ENCODE peak calls at places on chromosome 13, in five cellular contexts. J, W, L, F and Z are unnamed samples.

GRCh38 chr13:43848250-43848649 is 31.3 kb downstream of the CCDC122 start:
- DNase-seq in J (no peak), F (no peak), W (peak; percentile 13), L (no peak), Z (no peak)

GRCh38 chr13:59658027-59658735 is 505.5 kb downstream of the DIAPH3 start:
- DNase-seq in L (no peak), W (no peak), J (no peak), F (no peak), Z (no peak)

GRCh38 chr13:51225034-51225433 is 2.8 kb downstream of the FAM124A start:
- DNase-seq in L (no peak), W (no peak), J (no peak), F (no peak), Z (no peak)

GRCh38 chr13:80469841-80470378 is 129.0 kb upstream of the SPRY2 start:
- DNase-seq in F (peak; percentile 4), J (no peak), W (peak; percentile 73), L (no peak), Z (no peak)

GRCh38 chr13:27226991-27227390 is 24.4 kb upstream of the RPL21 start:
- DNase-seq in L (no peak), F (no peak), J (no peak), W (no peak), Z (no peak)

GRCh38 chr13:41568990-41569387 is 111.6 kb downstream of the RGCC start:
- DNase-seq in W (no peak), L (no peak), F (no peak), J (no peak), Z (no peak)

GRCh38 chr13:111952814-111953213 is 114.1 kb upstream of the SOX1 start:
- DNase-seq in J (no peak), F (no peak), L (no peak), W (no peak), Z (no peak)

GRCh38 chr13:71828117-71828516 is 38.9 kb downstream of the DACH1 start:
- DNase-seq in F (no peak), W (no peak), J (no peak), L (no peak), Z (no peak)

GRCh38 chr13:110911880-110912279 is 3.0 kb downstream of the ANKRD10 start:
- DNase-seq in J (no peak), L (no peak), W (peak; percentile 37), F (no peak), Z (no peak)

GRCh38 chr13:48891586-48891985 is 84.1 kb upstream of the FNDC3A start:
- DNase-seq in F (no peak), J (no peak), W (peak; percentile 51), L (no peak), Z (no peak)

GRCh38 chr13:52128714-52129700 is at the start of gene NEK5:
- DNase-seq in L (peak; percentile 27), W (peak; percentile 73), J (peak; percentile 28), F (peak; percentile 78), Z (peak; percentile 52)

GRCh38 chr13:59343993-59344780 is 819.5 kb downstream of the DIAPH3 start:
- DNase-seq in J (no peak), W (no peak), L (no peak), F (no peak), Z (no peak)

GRCh38 chr13:24301434-24301833 is 7.9 kb upstream of the C1QTNF9 start:
- DNase-seq in F (no peak), J (no peak), W (no peak), L (no peak), Z (no peak)

GRCh38 chr13:33686772-33687480 is 131.0 kb upstream of the RFC3 start:
- DNase-seq in F (no peak), J (no peak), L (no peak), W (no peak), Z (no peak)

GRCh38 chr13:31477961-31478360 is 261.4 kb upstream of the RXFP2 start:
- DNase-seq in F (no peak), J (no peak), W (no peak), L (no peak), Z (no peak)

GRCh38 chr13:28245465-28245864 is 107.1 kb downstream of the PAN3 start:
- DNase-seq in W (no peak), L (no peak), F (no peak), J (no peak), Z (no peak)

GRCh38 chr13:44786724-44787123 is 202.5 kb downstream of the NUFIP1 start:
- DNase-seq in W (no peak), F (no peak), J (no peak), L (no peak), Z (no peak)

GRCh38 chr13:71964491-71965108 is 97.6 kb upstream of the DACH1 start:
- DNase-seq in J (no peak), F (no peak), L (no peak), W (no peak), Z (no peak)

GRCh38 chr13:114128624-114129522 is 3.5 kb downstream of the RASA3 start:
- DNase-seq in L (no peak), W (no peak), F (peak; percentile 70), J (peak; percentile 83), Z (no peak)

GRCh38 chr13:55517312-55517711 is 1623.4 kb upstream of the PRR20A start:
- DNase-seq in L (peak; percentile 19), F (no peak), J (no peak), W (no peak), Z (no peak)

GRCh38 chr13:74576504-74576903 is 442.3 kb upstream of the KLF12 start:
- DNase-seq in F (no peak), W (no peak), L (no peak), J (no peak), Z (no peak)

GRCh38 chr13:80753951-80754350 is 413.0 kb upstream of the SPRY2 start:
- DNase-seq in W (no peak), F (no peak), J (no peak), L (no peak), Z (no peak)

GRCh38 chr13:65143920-65144319 is 2086.2 kb downstream of the PCDH9 start:
- DNase-seq in W (no peak), J (no peak), L (no peak), F (no peak), Z (no peak)

GRCh38 chr13:30074955-30075614 is 224.7 kb upstream of the UBL3 start:
- DNase-seq in F (no peak), W (no peak), J (no peak), L (no peak), Z (no peak)

GRCh38 chr13:99496322-99497142 is 4.7 kb upstream of the TM9SF2 start:
- DNase-seq in L (no peak), W (no peak), F (no peak), J (peak; percentile 38), Z (no peak)

GRCh38 chr13:113291997-113292862 is 4.8 kb upstream of the LAMP1 start:
- DNase-seq in J (no peak), L (no peak), W (no peak), F (peak; percentile 37), Z (peak; percentile 44)

GRCh38 chr13:86684402-86684801 is 885.2 kb upstream of the SLITRK6 start:
- DNase-seq in L (no peak), W (no peak), F (no peak), J (no peak), Z (no peak)

GRCh38 chr13:24184855-24185254 is 24.3 kb downstream of the SPATA13 start:
- DNase-seq in J (no peak), F (no peak), L (no peak), W (no peak), Z (no peak)

GRCh38 chr13:107678075-107678689 is 537.2 kb downstream of the LIG4 start:
- DNase-seq in F (no peak), W (no peak), J (no peak), L (peak; percentile 55), Z (no peak)

GRCh38 chr13:23901365-23901764 is 4.1 kb upstream of the C1QTNF9B start:
- DNase-seq in W (peak; percentile 57), L (no peak), J (no peak), F (no peak), Z (no peak)